ENCODE peak calls at places on chromosomes 4 and X, in five cellular contexts. B is activated effector memory CD4-positive, alpha-beta T cell treated with Interleukin-2 at 50 U/mL for 16 hours; A is Jurkat, Clone E6-1; V is immature natural killer cell; E is astrocyte of the spinal cord. X is an unnamed sample.

GRCh38 chr4:47686294-47686872 is 151.5 kb downstream of the CORIN start:
- DNase-seq in B (peak; percentile 34), A (peak; percentile 32), V (peak; percentile 18), E (peak; percentile 32), X (peak; percentile 15)

GRCh38 chr4:102345795-102346100 is 466 bp upstream of the SLC39A8 start:
- DNase-seq in B (no peak), A (no peak), V (peak; percentile 53), E (no peak), X (no peak)

GRCh38 chr4:21451032-21451431 is 497.5 kb downstream of the KCNIP4 start:
- DNase-seq in B (no peak), A (no peak), V (no peak), E (peak; percentile 74), X (peak; percentile 98)

GRCh38 chr4:2843909-2844584 is 403 bp downstream of the ADD1 start:
- DNase-seq in B (no peak), A (no peak), V (no peak), E (peak; percentile 36), X (no peak)

GRCh38 chr4:71209161-71209560 is 129.7 kb upstream of the SLC4A4 start:
- DNase-seq in B (no peak), A (no peak), V (no peak), E (peak; percentile 65), X (peak; percentile 74)

GRCh38 chr4:112109455-112110425 is 35.5 kb upstream of the FAM241A start:
- DNase-seq in B (no peak), A (no peak), V (no peak), E (peak; percentile 54), X (peak; percentile 42)

GRCh38 chr4:105433421-105433820 is 40.4 kb downstream of the PPA2 start:
- DNase-seq in B (no peak), A (no peak), V (no peak), E (no peak), X (no peak)

GRCh38 chrX:115912372-115912897 is 258.1 kb upstream of the AGTR2 start:
- DNase-seq in B (no peak), A (no peak), V (no peak), E (no peak), X (no peak)

GRCh38 chr4:181796502-181796901 is 446.7 kb upstream of the TENM3 start:
- DNase-seq in B (no peak), A (no peak), V (no peak), E (peak; percentile 79), X (no peak)

GRCh38 chrX:154603438-154604430 is 15.3 kb downstream of the CTAG1B start:
- DNase-seq in B (no peak), A (no peak), V (no peak), E (peak; percentile 70), X (peak; percentile 17)